ENCODE peak calls at places on chromosomes 12 and 14, in ten cellular contexts. D is A549, X is endothelial cell of umbilical vein, R is HepG2, A is K562, Q is SK-N-SH, T is GM12878, F is HCT116, V is NB4, U is H1. Y is an unnamed sample.

GRCh38 chr12:97561321-97562230 is 99.0 kb downstream of the RMST start:
- DNase-seq in Q (no peak), A (no peak), U (no peak), T (no peak), D (no peak), R (no peak), X (no peak), V (no peak), F (no peak), Y (no peak)

GRCh38 chr14:38127784-38128183 is 79.9 kb upstream of the SSTR1 start:
- DNase-seq in A (no peak), U (no peak), T (no peak), R (no peak), X (no peak), V (no peak), D (no peak), F (no peak), Q (no peak), Y (no peak)

GRCh38 chr12:97386133-97386581 is 76.4 kb upstream of the RMST start:
- DNase-seq in X (no peak), R (peak; percentile 21), F (no peak), V (no peak), A (no peak), D (no peak), U (no peak), T (no peak), Q (no peak), Y (no peak)

GRCh38 chr12:13788626-13789025 is 192.8 kb downstream of the GRIN2B start:
- DNase-seq in V (no peak), A (no peak), X (no peak), U (no peak), F (no peak), R (no peak), D (no peak), T (no peak), Q (no peak), Y (no peak)

GRCh38 chr12:115407723-115408122 is 723.7 kb upstream of the TBX3 start:
- DNase-seq in F (no peak), V (no peak), D (no peak), A (no peak), T (no peak), R (no peak), X (no peak), Q (no peak), U (no peak), Y (no peak)

GRCh38 chr12:68425998-68426397 is 93.8 kb upstream of the MDM1 start:
- DNase-seq in R (no peak), U (no peak), X (no peak), F (no peak), V (no peak), Q (no peak), A (no peak), T (no peak), D (no peak), Y (no peak)

GRCh38 chr12:101051901-101052550 is 158.0 kb downstream of the SLC5A8 start:
- DNase-seq in V (no peak), T (no peak), R (peak; percentile 88), A (no peak), U (no peak), Q (peak; percentile 5), X (peak; percentile 82), D (peak; percentile 82), F (peak; percentile 88), Y (no peak)

GRCh38 chr12:131895640-131896079 is 1.2 kb downstream of the ULK1 start:
- DNase-seq in U (no peak), X (peak; percentile 24), F (no peak), R (no peak), A (no peak), T (no peak), D (no peak), Q (no peak), V (no peak), Y (no peak)

GRCh38 chr12:77151030-77151429 is 85.7 kb upstream of the E2F7 start:
- DNase-seq in T (no peak), F (no peak), X (no peak), U (no peak), A (no peak), V (no peak), D (no peak), R (no peak), Q (no peak), Y (no peak)

GRCh38 chr14:67526676-67527459 is 6.2 kb upstream of the PLEKHH1 start:
- DNase-seq in T (peak; percentile 13), A (peak; percentile 57), Q (peak; percentile 65), R (peak; percentile 43), V (peak; percentile 70), F (peak; percentile 59), D (peak; percentile 71), U (peak; percentile 66), X (peak; percentile 62), Y (peak; percentile 62)

GRCh38 chr12:10941916-10942607 is 3.0 kb upstream of the TAS2R14 start:
- DNase-seq in U (no peak), D (peak; percentile 59), A (peak; percentile 4), X (no peak), V (no peak), T (peak; percentile 9), R (peak; percentile 28), F (peak; percentile 78), Q (no peak), Y (peak; percentile 24)

GRCh38 chr12:101925935-101926334 is 48.6 kb downstream of the DRAM1 start:
- DNase-seq in F (no peak), R (no peak), A (no peak), X (no peak), V (peak; percentile 58), Q (no peak), U (no peak), T (no peak), D (no peak), Y (no peak)

GRCh38 chr14:100673085-100673806 is 53.4 kb upstream of the DLK1 start:
- DNase-seq in A (peak; percentile 57), D (no peak), V (peak; percentile 49), X (no peak), Q (peak; percentile 75), U (peak; percentile 73), F (no peak), R (peak; percentile 73), T (no peak), Y (peak; percentile 62)

GRCh38 chr12:57461326-57461903 is 1.8 kb downstream of the GLI1 start:
- DNase-seq in F (no peak), U (peak; percentile 92), T (no peak), D (peak; percentile 92), V (peak; percentile 42), R (no peak), Q (peak; percentile 70), A (peak; percentile 80), X (peak; percentile 28), Y (peak; percentile 95)
- TF ChIP-seq MAX in F (no peak), U (no peak), T (no peak), D (no peak), V (no peak), R (no peak), Q (no peak), A (no peak), X (no peak), Y (no peak)

DNA sequence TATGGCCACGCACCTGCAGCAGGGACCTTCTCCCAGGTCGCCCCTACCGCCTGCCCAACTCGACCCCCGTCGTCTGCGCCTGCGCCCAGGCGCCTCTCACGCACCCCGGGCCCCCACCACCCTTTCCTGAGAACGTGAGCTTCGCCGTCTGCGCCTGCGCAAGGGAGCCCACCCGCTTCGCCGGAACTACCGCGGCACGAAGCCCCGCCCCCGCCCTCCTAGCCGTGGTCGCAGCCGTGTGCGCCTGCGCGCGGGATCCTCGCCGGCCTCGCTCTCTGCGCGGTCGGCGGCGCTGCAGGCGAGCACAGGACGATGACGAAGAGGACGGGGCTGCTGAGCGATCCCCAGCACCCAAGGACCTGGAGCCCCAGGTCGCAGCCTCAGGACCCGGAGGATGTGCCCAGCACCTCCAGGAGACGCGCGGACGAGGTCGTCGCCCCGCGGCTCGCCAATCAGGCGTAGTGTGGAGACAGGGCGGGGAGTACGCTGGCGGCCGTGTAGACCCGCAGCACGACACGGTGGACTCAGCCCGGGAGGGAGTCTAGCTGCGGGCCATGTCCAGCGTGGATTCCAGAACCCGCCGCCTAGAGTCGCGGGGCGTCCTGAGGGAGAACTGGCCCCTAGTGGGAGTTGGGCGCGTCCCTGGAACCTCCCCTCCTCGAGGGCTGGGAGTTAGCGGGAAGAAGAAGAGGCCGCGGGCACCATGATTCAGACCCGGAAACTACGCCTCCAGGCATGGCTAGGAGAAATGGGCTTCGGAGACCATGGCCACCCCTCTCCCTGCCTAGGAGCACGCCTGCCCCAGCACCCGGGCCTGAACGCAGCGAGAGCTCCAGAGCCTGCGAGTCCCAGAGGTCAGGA is 1120.8 kb upstream of the TMEM132C start:
- DNase-seq in F (peak; percentile 28), X (no peak), R (no peak), V (no peak), A (peak; percentile 92), D (peak; percentile 86), Q (peak; percentile 98), T (no peak), U (no peak), Y (no peak)
- TF ChIP-seq MAX in F (peak; percentile 64), X (no peak), R (no peak), V (no peak), A (no peak), D (peak; percentile 92), Q (peak; percentile 38), T (no peak), U (no peak), Y (no peak)

GRCh38 chr12:71704920-71705319 is 19.0 kb downstream of the TMEM19 start:
- DNase-seq in U (no peak), Q (no peak), A (no peak), T (no peak), R (no peak), X (no peak), F (no peak), V (no peak), D (no peak), Y (no peak)

GRCh38 chr12:71710276-71711125 is 24.6 kb downstream of the TMEM19 start:
- DNase-seq in U (no peak), Q (no peak), X (peak; percentile 52), A (no peak), R (peak; percentile 34), F (peak; percentile 92), D (peak; percentile 69), V (no peak), T (no peak), Y (no peak)

DNA sequence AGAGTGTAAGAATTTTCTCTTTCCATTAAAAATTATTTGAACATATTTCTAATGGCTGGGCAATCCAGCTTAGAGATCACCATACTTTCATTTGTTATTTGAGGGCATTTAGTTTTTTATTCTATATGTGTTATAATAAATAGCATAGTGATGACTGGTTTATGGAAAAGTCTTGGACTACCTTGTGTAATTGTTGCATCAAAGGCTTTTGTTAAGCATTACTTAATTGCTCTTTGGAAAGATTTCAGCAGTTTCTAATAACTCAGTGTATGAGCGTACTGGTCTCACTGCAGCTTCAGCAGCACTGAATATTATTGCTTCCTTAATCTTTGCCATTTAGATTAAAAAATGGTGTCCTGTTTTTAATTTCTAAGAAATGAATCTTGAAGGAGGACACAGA is 22.8 kb downstream of the TMEM19 start:
- DNase-seq in V (no peak), X (no peak), Q (no peak), D (no peak), A (no peak), F (no peak), R (no peak), T (no peak), U (no peak), Y (no peak)
- TF ChIP-seq MAX in V (no peak), X (no peak), Q (no peak), D (no peak), A (no peak), F (no peak), R (no peak), T (no peak), U (no peak), Y (no peak)

DNA sequence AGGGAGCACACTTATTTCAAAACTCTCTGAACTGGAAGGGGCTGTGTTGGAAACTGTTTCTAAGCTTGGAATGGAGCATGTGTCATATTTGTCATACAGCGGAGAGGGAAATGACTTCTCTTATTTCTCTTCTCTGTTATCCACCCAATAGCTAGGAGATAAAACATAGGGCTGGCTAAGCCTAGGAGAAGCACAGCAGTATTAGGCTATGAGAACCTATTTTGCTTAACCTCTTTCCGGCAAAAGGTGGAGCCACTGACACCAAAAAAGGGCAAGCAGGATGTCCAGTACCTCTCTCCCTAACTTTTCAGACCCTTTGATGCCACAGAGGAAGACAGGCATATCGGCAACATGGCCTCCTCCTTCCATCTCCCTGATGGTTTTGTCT is 148.3 kb downstream of the CRADD start:
- DNase-seq in Q (no peak), F (no peak), D (no peak), R (no peak), V (no peak), X (no peak), A (no peak), T (no peak), U (no peak), Y (no peak)
- TF ChIP-seq MAX in Q (no peak), F (no peak), D (no peak), R (no peak), V (no peak), X (no peak), A (no peak), T (no peak), U (no peak), Y (no peak)